ENCODE peak calls at places on chromosomes 11 and 22, in six cellular contexts. A is heart left ventricle, H is neuronal stem cell, O is H9, T is HT1080, V is NCI-H774. J is an unnamed sample.

GRCh38 chr11:630871-631270 is 3.9 kb upstream of the SCT start:
- DNase-seq in O (no peak), H (no peak), A (no peak), V (no peak), T (no peak), J (no peak)

GRCh38 chr22:33539902-33540751 is 380.1 kb downstream of the LARGE1 start:
- DNase-seq in T (no peak), O (no peak), H (no peak), V (no peak), A (peak; percentile 57), J (no peak)

GRCh38 chr11:103659138-103659734 is 377.2 kb upstream of the DDI1 start:
- DNase-seq in A (no peak), O (peak; percentile 26), T (peak; percentile 28), H (no peak), V (no peak), J (no peak)

GRCh38 chr22:45271667-45272188 is 13.0 kb upstream of the UPK3A start:
- DNase-seq in H (no peak), T (no peak), A (peak; percentile 85), V (no peak), O (no peak), J (no peak)

GRCh38 chr22:48536691-48537591 is 1290.7 kb downstream of the BRD1 start:
- DNase-seq in A (no peak), T (no peak), H (no peak), O (no peak), V (no peak), J (no peak)

GRCh38 chr22:43829904-43830851 is 18.1 kb upstream of the EFCAB6 start:
- DNase-seq in H (no peak), T (no peak), O (no peak), V (no peak), A (peak; percentile 91), J (no peak)

GRCh38 chr11:119872911-119873310 is 143.9 kb upstream of the NECTIN1 start:
- DNase-seq in A (no peak), O (no peak), T (no peak), V (no peak), H (no peak), J (no peak)

GRCh38 chr11:12124306-12124705 is 13.9 kb downstream of the MICAL2 start:
- DNase-seq in A (no peak), V (no peak), O (no peak), H (no peak), T (no peak), J (no peak)

GRCh38 chr22:36467042-36467810 is 14.2 kb downstream of the TXN2 start:
- DNase-seq in T (peak; percentile 90), O (no peak), V (no peak), H (no peak), A (peak; percentile 84), J (no peak)

GRCh38 chr11:118078972-118079411 is 2.1 kb downstream of the TMPRSS4 start:
- DNase-seq in O (no peak), V (no peak), A (no peak), H (no peak), T (no peak), J (no peak)

GRCh38 chr11:115965754-115966504 is 461.7 kb upstream of the CADM1 start:
- DNase-seq in T (peak; percentile 74), H (no peak), A (peak; percentile 51), V (peak; percentile 18), O (no peak), J (no peak)

GRCh38 chr11:134682577-134682976 is 270.5 kb upstream of the B3GAT1 start:
- DNase-seq in A (no peak), O (no peak), V (no peak), T (no peak), H (no peak), J (no peak)

GRCh38 chr11:65492637-65493366 is 6.0 kb upstream of the MALAT1 start:
- DNase-seq in H (no peak), O (no peak), T (peak; percentile 88), V (no peak), A (peak; percentile 94), J (no peak)

GRCh38 chr11:65590240-65590738 is 5.3 kb downstream of the KCNK7 start:
- DNase-seq in H (no peak), O (no peak), A (no peak), V (peak; percentile 11), T (no peak), J (no peak)

GRCh38 chr11:67664696-67665536 is 9.5 kb downstream of the ALDH3B2 start:
- DNase-seq in O (no peak), H (no peak), V (no peak), T (no peak), A (no peak), J (no peak)

GRCh38 chr11:69643646-69644045 is 2.7 kb downstream of the CCND1 start:
- DNase-seq in V (no peak), T (no peak), H (no peak), O (no peak), A (no peak), J (no peak)

GRCh38 chr22:40348025-40348658 is 1.8 kb downstream of the ADSL start:
- DNase-seq in V (no peak), H (no peak), O (no peak), A (peak; percentile 40), T (peak; percentile 55), J (no peak)

GRCh38 chr11:122823564-122823963 is 14.7 kb upstream of the CRTAM start:
- DNase-seq in V (no peak), O (no peak), H (no peak), T (no peak), A (no peak), J (no peak)

GRCh38 chr11:112961146-112961668 is at the start of gene NCAM1:
- DNase-seq in V (peak; percentile 98), H (peak; percentile 98), O (peak; percentile 97), T (peak; percentile 96), A (peak; percentile 92), J (peak; percentile 86)

GRCh38 chr11:17974246-17974645 is 38.6 kb downstream of the SERGEF start:
- DNase-seq in V (no peak), A (no peak), H (no peak), T (no peak), O (no peak), J (no peak)

GRCh38 chr22:47132428-47132825 is 370.0 kb downstream of the TBC1D22A start:
- DNase-seq in V (no peak), T (no peak), A (no peak), O (no peak), H (no peak), J (no peak)

GRCh38 chr11:66420671-66421476 is at the start of gene NPAS4:
- DNase-seq in H (no peak), V (peak; percentile 70), A (no peak), O (peak; percentile 45), T (no peak), J (no peak)

GRCh38 chr22:42033263-42034181 is 34.9 kb downstream of the WBP2NL start:
- DNase-seq in O (no peak), H (no peak), T (no peak), V (no peak), A (no peak), J (no peak)

GRCh38 chr11:48006301-48006992 is 26.1 kb downstream of the PTPRJ start:
- DNase-seq in O (no peak), H (no peak), A (no peak), T (peak; percentile 76), V (no peak), J (no peak)